ENCODE peak calls at places on chromosomes 13 and 19, in five cellular contexts. A is heart right ventricle; U is heart left ventricle; G is lower lobe of right lung; C is CD4-positive, alpha-beta memory T cell. X is an unnamed sample.

GRCh38 chr19:18951721-18952281 is 10.8 kb upstream of the HOMER3 start:
- DNase-seq in C (no peak), U (no peak), A (no peak), G (no peak), X (no peak)

GRCh38 chr13:40940841-40941240 is 78.3 kb downstream of the ELF1 start:
- DNase-seq in C (no peak), A (no peak), U (no peak), G (no peak), X (no peak)

GRCh38 chr13:99642841-99643240 is 141.6 kb downstream of the TM9SF2 start:
- DNase-seq in A (no peak), U (no peak), G (no peak), C (no peak), X (no peak)

GRCh38 chr19:53294786-53295441 is 27.4 kb upstream of the VN1R4 start:
- DNase-seq in A (no peak), U (no peak), C (no peak), G (no peak), X (no peak)

GRCh38 chr13:76762731-76763130 is 123.5 kb downstream of the KCTD12 start:
- DNase-seq in C (no peak), G (no peak), A (no peak), U (no peak), X (no peak)

GRCh38 chr19:1206733-1207301 is 1.2 kb downstream of the STK11 start:
- DNase-seq in U (no peak), G (no peak), A (no peak), C (peak; percentile 29), X (no peak)

GRCh38 chr13:45545686-45546409 is 69.7 kb downstream of the ERICH6B start:
- DNase-seq in C (no peak), A (no peak), U (no peak), G (no peak), X (no peak)

GRCh38 chr19:44856438-44857083 is 10.5 kb downstream of the NECTIN2 start:
- DNase-seq in U (no peak), C (no peak), A (no peak), G (no peak), X (no peak)

GRCh38 chr13:19818223-19818842 is 35.6 kb upstream of the PSPC1 start:
- DNase-seq in C (peak; percentile 3), A (peak; percentile 32), U (peak; percentile 67), G (peak; percentile 84), X (no peak)

GRCh38 chr13:66805657-66806056 is 424.5 kb downstream of the PCDH9 start:
- DNase-seq in A (no peak), C (no peak), G (no peak), U (no peak), X (no peak)

GRCh38 chr13:75907044-75907443 is 270.9 kb downstream of the LMO7 start:
- DNase-seq in C (no peak), A (no peak), U (no peak), G (no peak), X (no peak)

GRCh38 chr19:48844472-48844871 is 8.2 kb upstream of the HSD17B14 start:
- DNase-seq in G (no peak), C (no peak), A (no peak), U (no peak), X (peak; percentile 16)

GRCh38 chr13:30907167-30907761 is 1.2 kb downstream of the MEDAG start:
- DNase-seq in U (no peak), C (no peak), A (no peak), G (peak; percentile 51), X (no peak)

GRCh38 chr13:80199067-80199466 is 141.9 kb downstream of the SPRY2 start:
- DNase-seq in G (no peak), A (no peak), C (no peak), U (no peak), X (no peak)

GRCh38 chr19:11580665-11581418 is 3.4 kb upstream of the ACP5 start:
- DNase-seq in U (no peak), G (no peak), C (no peak), A (no peak), X (no peak)

GRCh38 chr19:51971624-51972023 is 15.0 kb downstream of the ZNF350 start:
- DNase-seq in C (peak; percentile 7), U (no peak), A (no peak), G (no peak), X (no peak)

GRCh38 chr13:32840840-32841713 is 175.1 kb upstream of the KL start:
- DNase-seq in A (peak; percentile 68), U (no peak), C (no peak), G (no peak), X (no peak)

GRCh38 chr13:114124921-114125320 is 7.5 kb downstream of the RASA3 start:
- DNase-seq in C (peak; percentile 74), U (no peak), A (no peak), G (no peak), X (peak; percentile 58)

GRCh38 chr19:3039641-3040077 is 10.6 kb upstream of the TLE2 start:
- DNase-seq in C (no peak), U (no peak), A (no peak), G (no peak), X (no peak)

GRCh38 chr13:43797869-43798268 is 11.1 kb upstream of the ENOX1 start:
- DNase-seq in A (no peak), C (no peak), G (no peak), U (no peak), X (no peak)

GRCh38 chr19:3557461-3558248 is at the start of gene MFSD12:
- DNase-seq in U (peak; percentile 98), C (peak; percentile 93), G (peak; percentile 96), A (peak; percentile 95), X (peak; percentile 65)

GRCh38 chr13:98824376-98825160 is 72.1 kb upstream of the SLC15A1 start:
- DNase-seq in A (no peak), U (no peak), C (no peak), G (no peak), X (no peak)

GRCh38 chr13:33015275-33015674 is 948 bp upstream of the KL start:
- DNase-seq in U (no peak), A (no peak), G (no peak), C (no peak), X (no peak)

GRCh38 chr19:1859319-1859718 is 4.1 kb downstream of the KLF16 start:
- DNase-seq in U (no peak), C (no peak), G (no peak), A (no peak), X (no peak)

GRCh38 chr13:59352600-59352999 is 811.1 kb downstream of the DIAPH3 start:
- DNase-seq in C (no peak), U (no peak), A (no peak), G (no peak), X (no peak)

GRCh38 chr19:35902870-35903475 is 644 bp downstream of the HCST start:
- DNase-seq in G (no peak), C (no peak), A (no peak), U (no peak), X (no peak)

GRCh38 chr13:60759499-60759898 is 362.5 kb downstream of the TDRD3 start:
- DNase-seq in G (no peak), C (no peak), A (no peak), U (no peak), X (no peak)

GRCh38 chr19:37719111-37719926 is at the start of gene ZNF607:
- DNase-seq in U (peak; percentile 96), A (peak; percentile 93), C (peak; percentile 73), G (peak; percentile 91), X (peak; percentile 75)

GRCh38 chr19:37716140-37716539 is 3.4 kb downstream of the ZNF607 start:
- DNase-seq in C (no peak), A (no peak), G (no peak), U (no peak), X (no peak)

GRCh38 chr19:37719927-37720265 is 335 bp upstream of the ZNF607 start:
- DNase-seq in U (no peak), G (no peak), A (no peak), C (no peak), X (no peak)

GRCh38 chr19:37718357-37718756 is 1.2 kb downstream of the ZNF607 start:
- DNase-seq in U (no peak), A (no peak), C (no peak), G (no peak), X (no peak)
- H3K27ac ChIP-seq in U (peak overlapping the region; percentile 89), A (no peak overlapping the region), C (no peak overlapping the region), G (no peak overlapping the region), X (no peak overlapping the region)

DNA sequence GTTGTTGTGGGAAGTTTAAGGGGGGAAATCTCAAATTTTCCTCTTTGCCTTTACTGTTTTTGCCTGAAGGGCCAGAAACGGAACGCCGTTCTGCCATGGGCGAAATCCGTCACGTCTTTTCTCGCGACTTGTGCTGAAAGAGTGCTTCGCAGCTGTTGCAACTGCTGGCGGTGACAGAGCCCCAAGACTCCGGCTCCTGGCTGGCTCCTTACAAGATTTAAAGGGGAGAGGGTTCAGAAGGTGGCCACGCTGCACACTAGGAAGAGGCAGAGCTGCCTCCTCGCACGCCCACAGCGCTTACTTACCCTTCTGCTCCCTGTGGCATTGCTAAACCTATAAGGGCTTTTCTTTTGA is 320.3 kb downstream of the ZNF536 start:
- DNase-seq in A (no peak), U (no peak), C (no peak), G (no peak), X (no peak)
- H3K4me3 ChIP-seq in A (peak overlapping the region; percentile 42), U (peak overlapping the region; percentile 50), C (no peak overlapping the region), G (peak overlapping the region; percentile 4), X (no peak overlapping the region)

GRCh38 chr19:14408641-14409120 is 10.5 kb downstream of the DDX39A start:
- DNase-seq in U (no peak), A (no peak), C (no peak), G (no peak), X (no peak)

GRCh38 chr19:14410054-14410774 is 8.9 kb downstream of the DDX39A start:
- DNase-seq in A (no peak), C (peak; percentile 63), U (no peak), G (peak; percentile 55), X (no peak)

GRCh38 chr19:14407889-14408640 is 11.1 kb downstream of the DDX39A start:
- DNase-seq in U (no peak), C (no peak), A (no peak), G (no peak), X (no peak)

GRCh38 chr19:14410775-14411134 is 8.4 kb downstream of the DDX39A start:
- DNase-seq in A (no peak), G (no peak), U (no peak), C (no peak), X (no peak)

DNA sequence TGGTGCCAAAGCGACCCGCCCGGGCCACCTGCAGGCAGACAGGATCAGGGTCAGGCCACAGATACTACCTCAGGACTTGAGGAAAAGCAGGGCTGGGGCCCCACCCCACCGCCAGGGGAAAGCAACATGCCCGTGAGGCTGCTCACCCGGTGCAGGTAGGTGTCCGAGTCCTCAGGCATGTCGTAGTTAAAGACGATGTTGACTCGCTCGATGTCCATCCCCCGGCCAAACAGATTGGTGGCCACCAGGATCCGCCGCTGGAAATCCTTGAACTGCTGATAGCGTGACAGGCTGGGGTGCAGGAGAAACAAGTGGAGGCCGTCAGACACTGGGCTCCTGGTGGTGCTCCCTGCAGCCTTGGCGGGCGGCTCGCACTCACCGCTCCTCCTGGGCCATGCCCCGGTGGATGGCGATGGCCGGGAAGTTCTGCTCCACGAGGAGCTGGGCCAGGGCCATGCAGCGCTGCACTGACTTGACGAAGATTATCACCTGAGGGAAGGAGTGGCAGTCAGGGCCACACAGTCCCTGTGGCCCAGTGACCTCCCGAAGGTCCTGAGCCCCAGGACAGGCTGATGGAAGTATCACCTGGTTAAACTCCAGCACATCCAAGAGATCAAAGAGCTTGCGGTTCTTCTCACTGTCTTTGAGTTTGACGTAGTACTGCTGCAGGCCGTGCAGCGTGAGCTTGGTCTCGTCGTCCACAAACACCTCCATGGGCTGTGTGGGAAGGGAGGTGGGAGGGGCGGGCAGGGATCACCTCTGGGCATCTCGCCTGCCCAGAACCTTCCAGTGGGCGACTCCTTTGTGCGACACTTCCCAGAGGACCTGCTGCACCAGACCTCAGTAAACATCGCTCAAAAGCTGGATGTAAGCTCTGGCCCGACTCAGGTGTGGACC is 9.7 kb downstream of the DDX39A start:
- DNase-seq in C (no peak), A (no peak), U (no peak), G (no peak), X (no peak)
- H3K27ac ChIP-seq in C (peak overlapping the region; percentile 15), A (no peak overlapping the region), U (no peak overlapping the region), G (peak overlapping the region; percentile 36), X (no peak overlapping the region)

GRCh38 chr13:27007166-27007565 is 164.4 kb downstream of the USP12 start:
- DNase-seq in C (no peak), A (no peak), G (no peak), U (no peak), X (no peak)
- H3K4me3 ChIP-seq in C (no peak overlapping the region), A (peak overlapping the region; percentile 45), G (peak overlapping the region; percentile 59), U (peak overlapping the region; percentile 56), X (peak overlapping the region; percentile 48)

X was measured in AG04450.